ENCODE peak calls at places on chromosome 2, in seven cellular contexts. B is thyroid gland, E is A549, Y is cardiac muscle cell, Q is psoas muscle, K is uterus, M is tibial artery. D is an unnamed sample. For H3K4me1, the result is how much of the 10 kb centered on the place peaks cover.

GRCh38 chr2:240561325-240561971 is 1.3 kb downstream of the DUSP28 start:
- DNase-seq in E (peak), Y (no peak), M (no peak), K (no peak), Q (no peak), B (no peak), D (no peak)

GRCh38 chr2:196046123-196046917 is 22.3 kb downstream of the DNAH7 start:
- DNase-seq in Y (no peak), B (no peak), E (no peak), Q (no peak), M (no peak), K (no peak), D (no peak)

GRCh38 chr2:138059487-138059886 is 95.2 kb downstream of the HNMT start:
- DNase-seq in E (peak), B (no peak), Y (no peak), M (no peak), Q (no peak), K (no peak), D (no peak)

GRCh38 chr2:233021771-233022170 is 8.7 kb upstream of the NGEF start:
- DNase-seq in Q (no peak), B (no peak), Y (no peak), M (no peak), K (no peak), E (no peak), D (no peak)

GRCh38 chr2:70685771-70686171 is 82.2 kb downstream of the ADD2 start:
- DNase-seq in B (no peak), E (no peak), K (no peak), Y (no peak), M (no peak), Q (no peak), D (no peak)

GRCh38 chr2:70964596-70965386 is 13.6 kb upstream of the ANKRD53 start:
- DNase-seq in M (peak), Y (peak), B (peak), E (peak), K (peak), Q (peak), D (peak)

GRCh38 chr2:157587576-157587975 is 41.1 kb downstream of the ACVR1C start:
- DNase-seq in Q (no peak), E (no peak), B (no peak), Y (peak), M (no peak), K (no peak), D (no peak)

GRCh38 chr2:197011777-197012641 is 85.5 kb upstream of the PGAP1 start:
- DNase-seq in B (peak), M (no peak), K (no peak), E (peak), Y (peak), Q (no peak), D (no peak)

GRCh38 chr2:221716434-221717303 is 144.6 kb upstream of the EPHA4 start:
- DNase-seq in K (no peak), E (peak), Q (no peak), M (no peak), B (no peak), Y (no peak), D (no peak)

GRCh38 chr2:203498161-203498560 is 36.9 kb downstream of the RAPH1 start:
- DNase-seq in Q (no peak), E (peak), K (no peak), Y (no peak), B (no peak), M (no peak), D (no peak)

GRCh38 chr2:189628817-189629552 is 32.3 kb upstream of the ASNSD1 start:
- DNase-seq in Q (no peak), E (peak), B (no peak), M (no peak), K (no peak), Y (no peak), D (no peak)

GRCh38 chr2:26001743-26002341 is 19.5 kb upstream of the KIF3C start:
- DNase-seq in K (peak), Y (no peak), M (peak), B (peak), Q (peak), E (peak), D (peak)

GRCh38 chr2:231057590-231057989 is 923 bp downstream of the PSMD1 start:
- DNase-seq in E (no peak), M (no peak), Q (no peak), K (no peak), Y (peak), B (no peak), D (no peak)

GRCh38 chr2:227301523-227301922 is 23.5 kb upstream of the MFF start:
- DNase-seq in M (no peak), Q (no peak), K (no peak), E (no peak), Y (no peak), B (no peak), D (no peak)

GRCh38 chr2:86068098-86069047 is 37.3 kb downstream of the POLR1A start:
- DNase-seq in Y (no peak), M (no peak), B (no peak), Q (peak), K (no peak), E (peak), D (no peak)

GRCh38 chr2:215712219-215712849 is 276.5 kb upstream of the FN1 start:
- DNase-seq in E (peak), Y (no peak), Q (no peak), M (no peak), B (no peak), K (no peak), D (no peak)

GRCh38 chr2:3099860-3100234 is 277.8 kb downstream of the EIPR1 start:
- DNase-seq in M (no peak), Q (no peak), Y (no peak), K (no peak), B (no peak), E (no peak), D (no peak)
- TF ChIP-seq CTCF in M (no peak), Q (no peak), Y (no peak), K (no peak), B (no peak), E (no peak), D (no peak)

DNA sequence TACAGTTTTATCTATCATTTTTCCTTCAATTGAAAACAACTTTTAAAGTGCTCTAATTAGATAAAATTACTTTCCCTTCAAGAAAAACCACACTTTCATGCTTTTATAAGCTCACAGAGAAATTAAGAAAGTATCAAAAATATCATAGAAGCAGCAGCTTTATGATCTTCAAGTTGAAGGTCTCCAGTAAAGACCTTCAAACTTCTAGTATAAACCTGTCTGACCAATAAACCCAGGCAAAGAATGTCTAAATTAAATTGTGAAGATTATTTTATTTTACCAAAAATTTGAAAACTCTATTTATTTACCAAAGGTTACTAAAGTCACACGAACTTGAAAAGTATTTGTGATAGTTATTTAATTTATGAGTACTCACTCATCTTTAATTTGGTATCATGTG is 9.3 kb upstream of the SCTR start:
- DNase-seq in K (no peak), Y (no peak), M (no peak), E (no peak), Q (no peak), B (no peak), D (no peak)
- H3K4me1 ChIP-seq in K (under half), Y (under half), M (under half), E (under half), Q (under half), B (under half), D (under half)

GRCh38 chr2:164841719-164842623 is at the start of gene COBLL1:
- DNase-seq in B (peak), Y (peak), E (peak), K (peak), M (peak), Q (peak), D (peak)

GRCh38 chr2:164839914-164840457 is 1.6 kb downstream of the COBLL1 start:
- DNase-seq in B (peak), Q (no peak), E (no peak), Y (no peak), M (peak), K (no peak), D (no peak)

GRCh38 chr2:164842624-164842966 is 972 bp upstream of the COBLL1 start:
- DNase-seq in Y (no peak), M (no peak), B (no peak), Q (no peak), K (no peak), E (no peak), D (no peak)

GRCh38 chr2:164840458-164840929 is 1.1 kb downstream of the COBLL1 start:
- DNase-seq in E (no peak), K (peak), M (peak), Q (peak), Y (peak), B (peak), D (peak)

GRCh38 chr2:164840930-164841718 is 499 bp downstream of the COBLL1 start:
- DNase-seq in B (peak), K (peak), Y (peak), Q (peak), M (peak), E (peak), D (peak)
- TF ChIP-seq CTCF in B (peak), K (no peak), Y (no peak), Q (peak), M (no peak), E (peak), D (no peak)

GRCh38 chr2:6995406-6996117 is 78.3 kb downstream of the RNF144A start:
- DNase-seq in E (no peak), Y (no peak), K (no peak), M (no peak), Q (peak), B (no peak), D (no peak)
- H3K4me1 ChIP-seq in E (under half), Y (under half), K (under half), M (under half), Q (under half), B (under half), D (under half)

DNA sequence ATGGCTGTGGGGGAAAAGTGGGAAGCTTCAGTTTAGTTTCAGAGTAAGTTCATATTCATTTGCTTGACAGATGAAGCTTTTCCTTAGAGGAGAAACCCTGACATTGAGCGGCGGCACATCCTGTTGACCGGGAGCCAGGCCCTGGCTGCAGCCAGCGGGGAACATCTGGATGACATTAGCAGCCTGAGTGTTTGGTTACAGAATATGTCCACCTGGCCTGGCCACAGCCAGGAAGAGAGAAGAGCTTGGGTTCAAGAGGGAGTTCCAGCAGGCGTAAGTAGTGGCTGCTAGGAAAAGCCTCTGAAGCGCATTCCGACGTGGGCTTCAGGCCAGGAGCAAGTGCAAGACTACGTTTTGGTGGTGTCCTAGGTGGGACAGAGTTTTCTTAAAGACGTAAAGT is 144.9 kb upstream of the MYCN start:
- DNase-seq in Q (peak), K (peak), M (no peak), B (peak), Y (no peak), E (no peak), D (no peak)
- TF ChIP-seq CTCF in Q (no peak), K (no peak), M (no peak), B (no peak), Y (no peak), E (no peak), D (no peak)

GRCh38 chr2:43171789-43172188 is 54.6 kb downstream of the ZFP36L2 start:
- DNase-seq in B (peak), Y (peak), Q (no peak), E (no peak), M (peak), K (no peak), D (no peak)

GRCh38 chr2:43169091-43169936 is 57.1 kb downstream of the ZFP36L2 start:
- DNase-seq in M (no peak), B (peak), K (no peak), Y (no peak), Q (no peak), E (peak), D (no peak)

GRCh38 chr2:43169987-43170732 is 56.2 kb downstream of the ZFP36L2 start:
- DNase-seq in Y (peak), E (peak), B (no peak), K (no peak), Q (peak), M (no peak), D (peak)

GRCh38 chr2:43168016-43168369 is 58.4 kb downstream of the ZFP36L2 start:
- DNase-seq in B (no peak), K (no peak), Q (no peak), E (no peak), Y (no peak), M (no peak), D (no peak)

GRCh38 chr2:43170733-43171101 is 55.7 kb downstream of the ZFP36L2 start:
- DNase-seq in Y (no peak), E (no peak), Q (no peak), B (no peak), K (no peak), M (no peak), D (no peak)
- H3K4me1 ChIP-seq in Y (under half), E (half or more), Q (under half), B (under half), K (under half), M (under half), D (under half)

GRCh38 chr2:171590116-171590515 is 67.8 kb downstream of the CYBRD1 start:
- DNase-seq in Q (no peak), K (no peak), E (no peak), B (no peak), Y (no peak), M (no peak), D (no peak)

GRCh38 chr2:171592026-171592555 is 69.8 kb downstream of the CYBRD1 start:
- DNase-seq in B (no peak), M (no peak), K (no peak), Y (no peak), E (no peak), Q (no peak), D (no peak)

GRCh38 chr2:171583566-171583965 is 61.3 kb downstream of the CYBRD1 start:
- DNase-seq in Y (no peak), B (no peak), K (no peak), E (no peak), M (no peak), Q (no peak), D (no peak)

GRCh38 chr2:171587567-171587966 is 65.3 kb downstream of the CYBRD1 start:
- DNase-seq in Y (no peak), E (no peak), B (no peak), Q (no peak), M (no peak), K (no peak), D (no peak)
- TF ChIP-seq CTCF in Y (no peak), E (no peak), B (no peak), Q (no peak), M (no peak), K (no peak), D (no peak)

D was measured in lung.